ENCODE peak calls at places on chromosomes 2 and 18, in five cellular contexts. P, X, S, L and W are unnamed samples.

GRCh38 chr18:70499218-70499691 is 210.4 kb downstream of the SOCS6 start:
- DNase-seq in P (no peak), X (no peak), S (no peak), L (no peak), W (no peak)

GRCh38 chr2:9474361-9475117 is at the start of gene IAH1:
- DNase-seq in P (peak), X (no peak), S (peak), L (peak), W (peak)

GRCh38 chr2:70396589-70396988 is 94.7 kb upstream of the FAM136A start:
- DNase-seq in P (no peak), X (no peak), S (no peak), L (no peak), W (no peak)

GRCh38 chr18:79903787-79904356 is 47.6 kb downstream of the SLC66A2 start:
- DNase-seq in P (no peak), X (peak), S (peak), L (no peak), W (no peak)

GRCh38 chr2:168703926-168704325 is 98.5 kb upstream of the NOSTRIN start:
- DNase-seq in P (no peak), X (no peak), S (no peak), L (no peak), W (no peak)

GRCh38 chr2:12856934-12857660 is 140.4 kb downstream of the TRIB2 start:
- DNase-seq in P (peak), X (no peak), S (no peak), L (no peak), W (no peak)

GRCh38 chr2:184683923-184684322 is 85.6 kb downstream of the ZNF804A start:
- DNase-seq in P (no peak), X (no peak), S (no peak), L (no peak), W (no peak)

GRCh38 chr2:20625491-20625919 is 25.4 kb downstream of the HS1BP3 start:
- DNase-seq in P (no peak), X (peak), S (no peak), L (no peak), W (no peak)

GRCh38 chr2:235567842-235568241 is 74.0 kb downstream of the AGAP1 start:
- DNase-seq in P (peak), X (no peak), S (no peak), L (no peak), W (no peak)

DNA sequence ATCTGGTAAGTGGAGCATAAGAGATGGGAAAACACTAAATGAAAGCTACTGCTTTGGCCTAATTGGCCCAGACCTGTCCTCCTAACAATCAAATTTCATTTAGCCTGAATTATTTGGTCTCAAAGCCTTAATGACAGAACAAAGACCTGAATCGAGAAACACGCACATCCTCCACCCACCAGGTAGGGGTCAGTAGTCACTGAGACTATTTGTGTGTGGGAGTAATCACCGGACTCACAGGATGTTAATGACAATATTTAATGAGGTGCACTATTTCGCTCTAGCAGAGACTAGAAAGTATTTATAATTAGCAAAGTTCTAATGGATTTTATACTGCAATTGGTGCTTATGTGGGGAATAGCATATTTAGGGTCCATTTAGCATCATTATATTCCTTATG is 68.1 kb downstream of the RBM43 start:
- DNase-seq in P (no peak), X (no peak), S (no peak), L (no peak), W (no peak)
- TF ChIP-seq CTCF in P (no peak), X (no peak), S (no peak), L (no peak), W (no peak)

GRCh38 chr2:173547493-173547892 is 192.8 kb downstream of the CDCA7 start:
- DNase-seq in P (no peak), X (no peak), S (no peak), L (no peak), W (no peak)
- TF ChIP-seq CTCF in P (no peak), X (no peak), S (no peak), L (no peak), W (no peak)

DNA sequence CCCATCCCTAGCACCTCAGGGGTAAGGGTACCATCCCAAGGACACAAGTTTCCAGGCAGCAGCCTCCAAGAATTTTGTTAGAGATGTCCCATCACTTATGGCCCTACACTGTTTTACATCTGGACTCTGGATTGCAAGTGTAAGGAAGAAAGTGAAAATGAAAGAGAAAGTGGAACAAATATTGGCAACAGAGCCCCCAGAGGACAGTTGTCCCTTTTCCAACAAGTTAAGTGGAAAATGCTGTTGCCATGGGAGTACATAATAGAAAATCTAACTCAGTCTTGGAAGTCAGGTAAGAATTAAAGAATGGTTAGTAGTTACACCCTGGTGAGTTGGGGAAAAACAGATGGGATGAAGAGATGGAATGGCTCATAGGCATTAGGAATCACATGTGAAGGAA is 50.6 kb downstream of the TTC21B start:
- DNase-seq in P (peak), X (no peak), S (no peak), L (no peak), W (no peak)
- TF ChIP-seq CTCF in P (no peak), X (peak), S (no peak), L (peak), W (no peak)

DNA sequence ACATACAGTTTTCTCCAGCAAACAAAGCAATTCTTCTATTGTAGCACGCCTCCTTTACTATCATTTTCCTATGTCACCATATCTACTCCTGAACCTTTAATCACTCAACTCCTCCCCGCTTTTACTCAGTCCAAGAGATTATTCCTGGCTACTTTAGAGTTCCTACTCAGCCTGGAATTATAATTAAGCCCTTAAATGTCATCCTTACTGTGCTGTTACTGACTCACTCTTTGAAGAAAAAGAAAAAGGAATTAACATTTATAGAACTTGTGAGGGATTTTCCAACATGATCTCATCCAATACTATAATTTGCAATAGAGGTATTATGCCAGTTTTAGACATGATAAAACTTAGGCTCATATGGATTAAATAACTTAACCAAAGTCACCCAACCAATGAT is 61.7 kb downstream of the CCDC88A start:
- DNase-seq in P (no peak), X (no peak), S (no peak), L (no peak), W (no peak)
- TF ChIP-seq CTCF in P (no peak), X (no peak), S (no peak), L (no peak), W (no peak)

GRCh38 chr2:219908538-219908937 is 281.1 kb downstream of the SLC4A3 start:
- DNase-seq in P (no peak), X (no peak), S (no peak), L (no peak), W (no peak)
- TF ChIP-seq CTCF in P (no peak), X (peak), S (no peak), L (no peak), W (no peak)

GRCh38 chr2:230864605-230865323 is at the start of gene ITM2C:
- DNase-seq in P (peak), X (no peak), S (peak), L (peak), W (peak)

GRCh38 chr2:230864122-230864604 is 579 bp upstream of the ITM2C start:
- DNase-seq in P (no peak), X (no peak), S (no peak), L (no peak), W (no peak)

GRCh38 chr2:230866704-230867561 is 2.2 kb downstream of the ITM2C start:
- DNase-seq in P (peak), X (no peak), S (no peak), L (no peak), W (peak)

GRCh38 chr2:230865324-230865765 is 603 bp downstream of the ITM2C start:
- DNase-seq in P (no peak), X (no peak), S (no peak), L (no peak), W (no peak)

DNA sequence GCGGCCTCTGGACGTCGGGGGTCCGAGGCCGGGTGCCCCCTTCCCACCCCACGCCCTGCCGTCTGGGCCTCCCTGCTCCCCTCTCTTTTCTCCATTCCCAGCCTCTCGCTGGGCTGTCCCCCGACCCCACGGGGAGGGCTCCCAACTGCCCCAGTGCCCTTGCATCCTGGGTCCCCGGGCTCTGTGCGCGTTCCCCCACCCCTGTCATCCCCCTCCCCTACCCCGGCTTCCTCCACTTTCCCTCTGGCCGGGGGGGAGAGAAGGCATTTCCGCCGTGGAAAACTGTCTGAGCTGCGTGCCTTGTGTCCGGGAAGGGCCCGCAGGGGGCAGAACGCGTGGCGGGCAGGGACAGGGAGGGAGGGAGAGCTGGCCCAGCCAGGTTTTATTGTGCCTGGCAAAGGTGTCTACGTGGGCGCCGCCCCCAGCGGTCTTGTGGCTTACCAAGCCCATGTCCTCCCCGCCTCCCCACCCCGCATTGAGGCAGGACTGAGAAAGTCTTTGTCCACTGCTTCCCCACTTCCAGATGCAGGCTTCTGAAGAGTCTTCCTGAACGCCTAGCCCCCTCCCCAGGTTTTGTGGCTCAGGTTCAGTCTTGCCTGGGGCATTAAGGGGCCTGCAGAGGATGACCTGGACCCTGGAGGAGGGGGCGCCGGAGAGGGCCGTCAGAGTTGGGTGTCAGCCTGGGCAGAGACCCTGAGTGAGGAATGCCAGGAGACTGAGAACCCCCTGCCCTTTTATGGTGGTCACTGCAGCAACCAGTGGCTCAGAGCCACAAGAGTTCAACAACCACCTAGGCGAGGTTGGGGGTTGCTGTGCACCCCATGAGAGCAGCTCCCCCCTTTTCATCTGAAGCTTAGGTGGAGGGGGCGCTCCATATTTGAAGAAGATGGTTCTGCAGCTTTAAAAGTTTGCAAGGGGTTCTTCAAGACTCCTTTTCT is 1.3 kb downstream of the ITM2C start:
- DNase-seq in P (no peak), X (no peak), S (peak), L (no peak), W (peak)
- TF ChIP-seq CTCF in P (no peak), X (peak), S (no peak), L (no peak), W (no peak)